ENCODE peak calls at places on chromosomes 11 and 22, in nine cellular contexts. One of them, this sample, is unnamed.

GRCh38 chr11:75268626-75269366 is 28.2 kb downstream of the TPBGL start:
- DNase-seq in breast epithelium: peak
- DNase-seq in H1: no peak
- DNase-seq in HL-60: no peak
- DNase-seq in vagina: no peak
- DNase-seq in prostate gland: no peak
- DNase-seq in stomach: no peak
- DNase-seq in sigmoid colon: peak
- DNase-seq in GM23338: no peak
- DNase-seq in this sample: peak

GRCh38 chr11:61698173-61698965 is 18.2 kb downstream of the DAGLA start:
- DNase-seq in HL-60: no peak
- DNase-seq in GM23338: no peak
- DNase-seq in vagina: no peak
- DNase-seq in prostate gland: no peak
- DNase-seq in H1: no peak
- DNase-seq in breast epithelium: no peak
- DNase-seq in sigmoid colon: no peak
- DNase-seq in stomach: no peak
- DNase-seq in this sample: no peak

GRCh38 chr11:21511835-21512440 is 680.9 kb upstream of the ANO5 start:
- DNase-seq in stomach: peak
- DNase-seq in H1: peak
- DNase-seq in vagina: no peak
- DNase-seq in prostate gland: peak
- DNase-seq in breast epithelium: peak
- DNase-seq in HL-60: peak
- DNase-seq in GM23338: peak
- DNase-seq in sigmoid colon: no peak
- DNase-seq in this sample: peak

GRCh38 chr11:89922195-89922660 is at the start of gene TRIM49D1:
- DNase-seq in stomach: no peak
- DNase-seq in breast epithelium: no peak
- DNase-seq in H1: no peak
- DNase-seq in sigmoid colon: no peak
- DNase-seq in prostate gland: no peak
- DNase-seq in HL-60: no peak
- DNase-seq in GM23338: no peak
- DNase-seq in vagina: peak
- DNase-seq in this sample: no peak

GRCh38 chr22:37165940-37166674 is 16.4 kb upstream of the IL2RB start:
- DNase-seq in stomach: no peak
- DNase-seq in sigmoid colon: no peak
- DNase-seq in vagina: no peak
- DNase-seq in GM23338: no peak
- DNase-seq in HL-60: no peak
- DNase-seq in prostate gland: no peak
- DNase-seq in H1: no peak
- DNase-seq in breast epithelium: no peak
- DNase-seq in this sample: no peak

GRCh38 chr11:75481602-75482309 is 44.0 kb downstream of the GDPD5 start:
- DNase-seq in stomach: no peak
- DNase-seq in HL-60: no peak
- DNase-seq in vagina: no peak
- DNase-seq in prostate gland: no peak
- DNase-seq in breast epithelium: no peak
- DNase-seq in sigmoid colon: no peak
- DNase-seq in H1: no peak
- DNase-seq in GM23338: no peak
- DNase-seq in this sample: no peak

GRCh38 chr11:109426442-109426841 is 4.5 kb downstream of the C11orf87 start:
- DNase-seq in HL-60: peak
- DNase-seq in sigmoid colon: no peak
- DNase-seq in breast epithelium: no peak
- DNase-seq in GM23338: peak
- DNase-seq in prostate gland: no peak
- DNase-seq in H1: no peak
- DNase-seq in vagina: no peak
- DNase-seq in stomach: no peak
- DNase-seq in this sample: no peak

GRCh38 chr22:36839356-36840073 is 21.3 kb upstream of the NCF4 start:
- DNase-seq in vagina: no peak
- DNase-seq in stomach: no peak
- DNase-seq in prostate gland: no peak
- DNase-seq in GM23338: no peak
- DNase-seq in breast epithelium: no peak
- DNase-seq in H1: no peak
- DNase-seq in sigmoid colon: no peak
- DNase-seq in HL-60: no peak
- DNase-seq in this sample: no peak

GRCh38 chr11:114264381-114264780 is 31.8 kb upstream of the NNMT start:
- DNase-seq in H1: no peak
- DNase-seq in prostate gland: no peak
- DNase-seq in breast epithelium: no peak
- DNase-seq in GM23338: no peak
- DNase-seq in stomach: no peak
- DNase-seq in HL-60: no peak
- DNase-seq in sigmoid colon: no peak
- DNase-seq in vagina: no peak
- DNase-seq in this sample: peak

DNA sequence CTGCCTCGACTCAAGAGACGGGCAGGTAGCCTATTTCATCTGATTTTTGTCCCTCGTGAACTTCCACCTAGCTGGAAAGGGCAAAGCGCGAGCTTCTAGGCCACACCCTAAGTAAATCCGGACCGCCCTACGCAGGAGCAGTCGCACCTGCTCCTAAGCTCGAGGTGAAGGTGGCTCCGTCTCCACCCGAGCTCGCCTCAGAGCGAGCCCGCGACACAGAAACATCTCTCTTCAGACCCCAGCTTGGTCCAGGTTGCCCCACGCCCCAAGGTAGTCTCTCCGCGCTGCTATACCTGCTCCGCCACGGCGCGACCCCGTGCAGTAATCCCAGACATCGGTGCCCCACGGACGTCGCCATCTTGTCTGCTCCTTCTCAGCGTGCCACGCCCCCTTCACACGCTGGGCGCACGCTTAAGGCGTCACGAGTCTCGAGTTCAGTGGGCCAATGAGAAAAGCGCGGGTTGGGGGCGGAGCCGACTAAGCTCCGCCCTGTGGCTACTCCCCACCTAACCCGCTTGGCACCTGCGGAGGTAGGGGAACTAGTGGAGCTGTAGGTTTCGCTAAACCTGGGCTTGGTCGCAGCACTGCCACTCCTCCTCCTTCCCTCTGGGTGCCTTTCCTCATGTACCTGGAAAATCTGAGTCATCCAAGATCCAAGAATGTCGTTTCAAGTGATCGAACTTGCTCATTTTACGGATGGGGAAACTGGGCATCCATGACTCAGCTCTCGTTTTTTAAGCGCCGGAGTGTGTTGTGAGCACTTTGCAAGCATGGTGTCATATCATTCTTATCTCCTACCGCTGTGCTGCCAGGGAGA is at the start of gene PISD:
- DNase-seq in stomach: peak
- DNase-seq in prostate gland: peak
- DNase-seq in breast epithelium: peak
- DNase-seq in GM23338: peak
- DNase-seq in sigmoid colon: peak
- DNase-seq in vagina: peak
- DNase-seq in H1: peak
- DNase-seq in HL-60: peak
- DNase-seq in this sample: peak
- TF ChIP-seq POLR2AphosphoS5 in stomach: peak
- TF ChIP-seq POLR2AphosphoS5 in prostate gland: peak
- TF ChIP-seq POLR2AphosphoS5 in breast epithelium: peak
- TF ChIP-seq POLR2AphosphoS5 in GM23338: peak
- TF ChIP-seq POLR2AphosphoS5 in sigmoid colon: peak
- TF ChIP-seq POLR2AphosphoS5 in vagina: peak
- TF ChIP-seq POLR2AphosphoS5 in H1: peak
- TF ChIP-seq POLR2AphosphoS5 in HL-60: peak
- TF ChIP-seq POLR2AphosphoS5 in this sample: no peak

GRCh38 chr11:116775975-116776374 is 3.2 kb upstream of the BUD13 start:
- DNase-seq in GM23338: no peak
- DNase-seq in HL-60: no peak
- DNase-seq in stomach: no peak
- DNase-seq in breast epithelium: no peak
- DNase-seq in H1: no peak
- DNase-seq in vagina: no peak
- DNase-seq in prostate gland: no peak
- DNase-seq in sigmoid colon: no peak
- DNase-seq in this sample: no peak

GRCh38 chr11:116777056-116777455 is 4.3 kb upstream of the BUD13 start:
- DNase-seq in vagina: no peak
- DNase-seq in stomach: no peak
- DNase-seq in GM23338: no peak
- DNase-seq in HL-60: no peak
- DNase-seq in breast epithelium: no peak
- DNase-seq in H1: no peak
- DNase-seq in prostate gland: no peak
- DNase-seq in sigmoid colon: no peak
- DNase-seq in this sample: no peak

GRCh38 chr11:116774661-116775060 is 1.9 kb upstream of the BUD13 start:
- DNase-seq in prostate gland: no peak
- DNase-seq in breast epithelium: no peak
- DNase-seq in sigmoid colon: no peak
- DNase-seq in stomach: no peak
- DNase-seq in H1: no peak
- DNase-seq in vagina: no peak
- DNase-seq in HL-60: no peak
- DNase-seq in GM23338: peak
- DNase-seq in this sample: no peak

GRCh38 chr11:116778556-116778955 is 5.8 kb upstream of the BUD13 start:
- DNase-seq in sigmoid colon: no peak
- DNase-seq in breast epithelium: no peak
- DNase-seq in vagina: no peak
- DNase-seq in H1: no peak
- DNase-seq in stomach: no peak
- DNase-seq in prostate gland: no peak
- DNase-seq in HL-60: no peak
- DNase-seq in GM23338: no peak
- DNase-seq in this sample: no peak

DNA sequence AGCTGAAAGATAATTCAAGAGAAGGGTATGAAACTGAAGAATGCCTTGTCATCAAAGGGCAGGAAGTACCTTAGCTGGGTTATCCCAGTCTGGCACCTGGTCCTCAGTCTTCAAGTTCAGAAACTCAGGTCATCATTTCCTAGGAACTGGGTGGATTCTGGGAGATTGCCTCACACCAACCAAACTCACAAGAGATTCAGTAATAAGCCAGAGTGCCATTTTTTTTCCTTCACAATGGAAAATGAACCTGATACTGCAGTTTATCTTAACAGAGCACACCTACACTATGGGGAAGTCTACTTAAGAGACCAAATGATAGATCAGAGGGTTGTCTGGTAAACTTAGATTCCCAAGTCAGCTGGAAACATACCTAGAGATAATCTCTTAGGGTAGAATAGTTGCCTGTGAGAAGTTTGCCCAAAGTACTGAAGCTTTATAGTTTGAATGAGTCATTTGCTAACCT is 3.8 kb upstream of the BUD13 start:
- DNase-seq in sigmoid colon: no peak
- DNase-seq in stomach: no peak
- DNase-seq in vagina: no peak
- DNase-seq in breast epithelium: no peak
- DNase-seq in GM23338: no peak
- DNase-seq in HL-60: no peak
- DNase-seq in H1: no peak
- DNase-seq in prostate gland: no peak
- DNase-seq in this sample: no peak
- TF ChIP-seq POLR2AphosphoS5 in sigmoid colon: no peak
- TF ChIP-seq POLR2AphosphoS5 in stomach: no peak
- TF ChIP-seq POLR2AphosphoS5 in vagina: no peak
- TF ChIP-seq POLR2AphosphoS5 in breast epithelium: no peak
- TF ChIP-seq POLR2AphosphoS5 in GM23338: no peak
- TF ChIP-seq POLR2AphosphoS5 in HL-60: no peak
- TF ChIP-seq POLR2AphosphoS5 in H1: no peak
- TF ChIP-seq POLR2AphosphoS5 in prostate gland: no peak
- TF ChIP-seq POLR2AphosphoS5 in this sample: no peak

DNA sequence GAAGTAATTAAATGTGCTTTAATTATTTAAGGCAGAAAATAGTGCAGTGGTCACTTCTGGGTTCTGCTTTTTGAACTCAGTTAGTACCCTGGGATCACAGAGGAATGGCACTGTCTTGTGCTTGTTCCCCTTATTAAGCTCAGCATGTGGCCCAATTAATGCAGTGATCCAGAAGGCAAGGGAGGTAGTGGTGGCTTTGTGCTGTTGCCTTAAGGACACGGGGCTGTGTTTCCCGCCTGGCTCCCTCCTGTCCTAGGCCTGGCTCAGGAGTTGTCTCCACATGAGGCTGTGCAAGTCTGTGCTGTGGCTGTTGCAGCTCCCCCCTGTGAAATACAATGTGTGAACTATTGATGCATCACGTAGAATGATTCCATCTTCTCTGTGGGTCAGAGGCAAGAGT is 49.2 kb upstream of the CABP7 start:
- DNase-seq in stomach: no peak
- DNase-seq in GM23338: no peak
- DNase-seq in prostate gland: no peak
- DNase-seq in HL-60: no peak
- DNase-seq in vagina: no peak
- DNase-seq in breast epithelium: no peak
- DNase-seq in H1: no peak
- DNase-seq in sigmoid colon: no peak
- DNase-seq in this sample: no peak
- TF ChIP-seq POLR2AphosphoS5 in stomach: no peak
- TF ChIP-seq POLR2AphosphoS5 in GM23338: no peak
- TF ChIP-seq POLR2AphosphoS5 in prostate gland: no peak
- TF ChIP-seq POLR2AphosphoS5 in HL-60: no peak
- TF ChIP-seq POLR2AphosphoS5 in vagina: no peak
- TF ChIP-seq POLR2AphosphoS5 in breast epithelium: no peak
- TF ChIP-seq POLR2AphosphoS5 in H1: no peak
- TF ChIP-seq POLR2AphosphoS5 in sigmoid colon: no peak
- TF ChIP-seq POLR2AphosphoS5 in this sample: no peak

DNA sequence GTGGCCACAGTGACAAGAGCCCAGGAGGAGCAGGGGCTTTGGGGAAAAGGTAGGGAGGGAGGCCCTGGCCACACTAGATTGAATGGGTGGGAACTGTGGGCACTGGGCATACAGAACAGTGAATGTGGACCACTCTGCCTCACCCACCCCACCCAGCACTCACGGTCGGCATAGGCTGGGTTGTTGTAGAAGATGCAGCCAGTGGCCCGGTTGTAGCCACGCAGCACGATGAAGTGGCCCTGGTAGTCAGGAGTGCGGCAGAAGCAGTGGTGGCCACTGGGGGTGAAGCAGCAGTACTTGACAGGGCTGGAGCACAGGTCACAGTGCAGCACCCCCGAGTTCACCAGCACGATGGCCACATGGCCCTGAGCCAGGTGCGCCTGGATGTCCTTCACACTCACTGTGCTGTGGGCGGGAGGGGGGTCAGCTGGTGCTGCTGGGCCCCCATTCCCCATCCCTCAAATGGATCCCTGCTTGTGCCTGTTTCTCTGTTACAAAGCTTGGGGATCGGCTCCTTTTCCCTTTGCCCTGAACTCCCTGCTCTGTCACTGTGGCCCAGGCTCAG is 11.2 kb downstream of the GUCD1 start:
- DNase-seq in vagina: no peak
- DNase-seq in stomach: no peak
- DNase-seq in prostate gland: no peak
- DNase-seq in H1: no peak
- DNase-seq in HL-60: no peak
- DNase-seq in sigmoid colon: no peak
- DNase-seq in breast epithelium: no peak
- DNase-seq in GM23338: no peak
- DNase-seq in this sample: no peak
- TF ChIP-seq POLR2AphosphoS5 in vagina: no peak
- TF ChIP-seq POLR2AphosphoS5 in stomach: no peak
- TF ChIP-seq POLR2AphosphoS5 in prostate gland: no peak
- TF ChIP-seq POLR2AphosphoS5 in H1: no peak
- TF ChIP-seq POLR2AphosphoS5 in HL-60: no peak
- TF ChIP-seq POLR2AphosphoS5 in sigmoid colon: no peak
- TF ChIP-seq POLR2AphosphoS5 in breast epithelium: no peak
- TF ChIP-seq POLR2AphosphoS5 in GM23338: no peak
- TF ChIP-seq POLR2AphosphoS5 in this sample: no peak